ENCODE peak calls at places on chromosomes 5 and 9, in five cellular contexts. T, A, U, H and K are unnamed samples.

GRCh38 chr9:93276973-93277372 is 93.0 kb downstream of the WNK2 start:
- DNase-seq in T (no peak), A (no peak), U (no peak), H (no peak), K (no peak)

GRCh38 chr5:14400085-14400484 is 181.5 kb upstream of the OTULINL start:
- DNase-seq in T (no peak), A (no peak), U (peak; percentile 62), H (no peak), K (no peak)

GRCh38 chr5:1048861-1049838 is 40.5 kb downstream of the NKD2 start:
- DNase-seq in T (no peak), A (no peak), U (no peak), H (no peak), K (no peak)

GRCh38 chr9:87039809-87040392 is 92.6 kb upstream of the GAS1 start:
- DNase-seq in T (no peak), A (no peak), U (peak; percentile 88), H (no peak), K (no peak)

GRCh38 chr5:149414405-149415244 is 35.5 kb upstream of the IL17B start:
- DNase-seq in T (no peak), A (no peak), U (peak; percentile 89), H (no peak), K (no peak)

GRCh38 chr5:172312286-172312685 is 28.7 kb upstream of the UBTD2 start:
- DNase-seq in T (no peak), A (no peak), U (no peak), H (no peak), K (no peak)

GRCh38 chr5:125424374-125424773 is 677.9 kb upstream of the ZNF608 start:
- DNase-seq in T (no peak), A (no peak), U (no peak), H (no peak), K (no peak)

GRCh38 chr5:138849439-138849838 is 25.7 kb downstream of the LRRTM2 start:
- DNase-seq in T (no peak), A (no peak), U (no peak), H (no peak), K (no peak)

GRCh38 chr5:149264432-149265069 is 7.1 kb upstream of the AFAP1L1 start:
- DNase-seq in T (peak; percentile 85), A (peak; percentile 89), U (no peak), H (peak; percentile 84), K (peak; percentile 23)

GRCh38 chr9:86795861-86796497 is 151.3 kb downstream of the GAS1 start:
- DNase-seq in T (no peak), A (no peak), U (no peak), H (peak; percentile 9), K (no peak)

GRCh38 chr5:96870094-96871021 is 5.9 kb upstream of the ERAP2 start:
- DNase-seq in T (no peak), A (no peak), U (no peak), H (no peak), K (no peak)

GRCh38 chr5:127001621-127002296 is 28.6 kb downstream of the MARCHF3 start:
- DNase-seq in T (no peak), A (no peak), U (peak; percentile 93), H (peak; percentile 97), K (no peak)

GRCh38 chr5:179865471-179866240 is 7.0 kb upstream of the MRNIP start:
- DNase-seq in T (no peak), A (no peak), U (no peak), H (no peak), K (no peak)

GRCh38 chr5:172146748-172147092 is 41.3 kb downstream of the STK10 start:
- DNase-seq in T (no peak), A (no peak), U (no peak), H (no peak), K (no peak)

GRCh38 chr5:38329132-38329715 is 70.9 kb downstream of the EGFLAM start:
- DNase-seq in T (no peak), A (no peak), U (peak; percentile 8), H (peak; percentile 31), K (no peak)

GRCh38 chr5:1431896-1432295 is 13.3 kb downstream of the SLC6A3 start:
- DNase-seq in T (no peak), A (peak; percentile 17), U (no peak), H (no peak), K (no peak)

GRCh38 chr9:129498451-129499376 is 122.2 kb downstream of the C9orf50 start:
- DNase-seq in T (no peak), A (no peak), U (peak; percentile 23), H (no peak), K (no peak)

GRCh38 chr9:35579130-35579529 is 25.9 kb upstream of the TESK1 start:
- DNase-seq in T (no peak), A (no peak), U (no peak), H (no peak), K (no peak)

GRCh38 chr5:56601641-56602071 is 213.7 kb upstream of the MAP3K1 start:
- DNase-seq in T (no peak), A (no peak), U (peak; percentile 28), H (no peak), K (peak; percentile 36)

GRCh38 chr5:160175438-160176218 is 53.7 kb upstream of the FABP6 start:
- DNase-seq in T (no peak), A (no peak), U (no peak), H (no peak), K (no peak)

GRCh38 chr9:21017092-21017491 is 14.3 kb downstream of the HACD4 start:
- DNase-seq in T (no peak), A (no peak), U (peak; percentile 46), H (no peak), K (no peak)

GRCh38 chr5:30100929-30101328 is 1092.6 kb upstream of the CDH6 start:
- DNase-seq in T (no peak), A (no peak), U (no peak), H (no peak), K (no peak)

GRCh38 chr5:30103056-30104020 is 1090.1 kb upstream of the CDH6 start:
- DNase-seq in T (no peak), A (no peak), U (peak; percentile 3), H (no peak), K (no peak)

GRCh38 chr5:30106596-30106995 is 1086.9 kb upstream of the CDH6 start:
- DNase-seq in T (no peak), A (no peak), U (no peak), H (no peak), K (no peak)

GRCh38 chr5:30102185-30102584 is 1091.3 kb upstream of the CDH6 start:
- DNase-seq in T (no peak), A (no peak), U (no peak), H (no peak), K (no peak)

GRCh38 chr5:30105186-30105585 is 1088.3 kb upstream of the CDH6 start:
- DNase-seq in T (no peak), A (no peak), U (no peak), H (no peak), K (no peak)
- H2BK12ac ChIP-seq in T (no peak overlapping the region), A (no peak overlapping the region), U (no peak overlapping the region), H (no peak overlapping the region), K (no peak overlapping the region)

GRCh38 chr9:104094534-104095020 is 468 bp downstream of the SMC2 start:
- DNase-seq in T (no peak), A (no peak), U (no peak), H (peak; percentile 13), K (no peak)

GRCh38 chr9:104091708-104092107 is 2.4 kb upstream of the SMC2 start:
- DNase-seq in T (no peak), A (no peak), U (peak; percentile 8), H (peak; percentile 47), K (no peak)

GRCh38 chr9:104092192-104092591 is 1.9 kb upstream of the SMC2 start:
- DNase-seq in T (no peak), A (no peak), U (no peak), H (no peak), K (no peak)

GRCh38 chr9:104093162-104093561 is 947 bp upstream of the SMC2 start:
- DNase-seq in T (no peak), A (no peak), U (no peak), H (peak; percentile 7), K (no peak)

DNA sequence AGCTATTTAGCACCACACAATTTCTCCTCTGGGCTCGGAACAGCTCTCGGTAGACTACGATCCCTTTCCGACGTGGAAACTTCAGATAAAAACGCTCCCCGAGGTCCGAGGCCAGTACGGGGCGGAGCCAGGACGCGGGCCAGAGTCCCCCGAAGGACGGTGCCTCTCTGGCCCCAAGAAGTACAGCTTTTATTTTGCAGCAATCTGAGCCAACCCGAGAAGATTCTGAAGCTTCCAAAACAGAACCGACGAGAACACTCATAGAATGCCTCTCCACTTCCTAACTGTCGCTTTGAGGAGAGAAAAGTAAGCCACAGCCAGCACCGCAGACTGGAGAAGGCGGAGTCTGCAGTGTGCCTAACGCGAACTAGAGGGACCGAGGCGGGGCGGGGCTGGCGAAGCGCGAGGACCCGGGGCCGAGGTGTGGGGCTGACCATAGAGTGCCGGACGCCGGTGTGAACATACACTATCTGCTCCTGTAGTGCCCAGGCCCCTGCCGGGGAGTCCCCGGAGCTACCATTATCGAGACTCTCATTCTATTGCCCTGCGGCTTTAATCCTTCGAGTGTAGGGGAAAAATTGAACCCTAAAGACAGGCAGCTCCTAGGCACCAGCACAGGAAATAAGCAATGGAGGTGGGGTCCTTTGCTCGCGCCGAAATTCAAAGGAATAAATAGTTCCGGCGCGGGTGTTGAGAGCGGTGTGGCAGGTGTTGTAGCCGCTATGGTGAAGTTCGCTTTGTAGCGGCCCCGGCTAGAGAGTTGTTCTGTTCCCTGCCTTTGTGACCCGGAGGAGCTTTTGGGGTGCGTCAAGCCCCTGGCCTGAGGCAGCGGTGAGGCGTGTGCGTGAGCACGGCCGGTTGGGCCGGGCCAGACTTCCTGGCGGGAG is at the start of gene SMC2:
- DNase-seq in T (peak; percentile 94), A (peak; percentile 89), U (peak; percentile 94), H (peak; percentile 93), K (peak; percentile 87)
- H4K8ac ChIP-seq in T (peak within 1 kb of the TSS; percentile 99), A (peak within 1 kb of the TSS; percentile 50), U (peak within 1 kb of the TSS; percentile 45), H (peak within 1 kb of the TSS; percentile 84), K (no peak within 1 kb of the TSS)

DNA sequence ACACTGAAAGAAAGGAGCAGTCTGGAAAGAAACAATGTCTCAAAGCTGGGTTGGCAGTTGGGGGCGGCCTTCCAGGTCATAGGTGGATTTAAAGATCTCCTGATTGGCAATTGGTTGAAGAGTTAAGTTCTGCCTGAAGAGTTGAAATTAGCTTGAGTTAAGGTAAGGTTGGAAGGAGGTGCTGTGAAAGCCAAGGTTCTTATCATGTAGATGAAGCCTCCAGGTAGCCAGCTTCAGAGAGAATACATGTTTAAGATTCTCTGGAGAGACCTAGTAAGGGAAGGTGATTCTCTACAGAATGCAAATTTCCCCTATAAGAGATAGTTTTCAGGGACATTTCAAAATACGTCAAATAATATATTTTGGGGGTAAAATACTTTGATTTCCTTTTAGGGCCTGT is 387.1 kb downstream of the TMEM232 start:
- DNase-seq in T (no peak), A (no peak), U (no peak), H (no peak), K (no peak)
- H2BK12ac ChIP-seq in T (no peak overlapping the region), A (no peak overlapping the region), U (no peak overlapping the region), H (peak overlapping the region; percentile 63), K (no peak overlapping the region)

DNA sequence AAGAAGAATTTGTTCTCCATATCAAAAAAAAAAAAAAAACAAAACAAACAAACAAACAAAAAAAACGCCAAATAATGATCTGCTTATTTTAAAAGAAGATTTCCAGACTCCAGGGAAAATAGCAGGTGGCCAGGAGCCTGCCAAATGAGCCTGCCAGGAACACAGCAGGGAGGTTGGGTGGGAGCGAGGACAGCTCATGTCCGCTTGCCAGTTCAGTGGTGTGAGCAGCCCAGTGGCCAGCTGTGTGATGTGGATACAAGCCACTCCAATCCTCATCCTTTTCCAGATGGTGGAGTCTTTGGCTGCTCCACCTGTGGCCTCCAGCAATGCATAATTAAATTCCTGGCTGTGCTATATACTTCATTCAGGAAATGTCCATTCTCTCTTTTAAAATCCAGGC is 1025.1 kb upstream of the C9orf72 start:
- DNase-seq in T (no peak), A (peak; percentile 27), U (no peak), H (no peak), K (no peak)
- H4K8ac ChIP-seq in T (no peak overlapping the region), A (no peak overlapping the region), U (no peak overlapping the region), H (no peak overlapping the region), K (no peak overlapping the region)